ENCODE peak calls at places on chromosomes 11 and 22, in four cellular contexts. L is endothelial cell of umbilical vein, A is A673, F is K562. P is an unnamed sample.

GRCh38 chr11:44931466-44931865 is 19.2 kb downstream of the TP53I11 start:
- DNase-seq in L (no peak), A (no peak), F (no peak), P (no peak)

GRCh38 chr22:35230417-35230816 is 26.9 kb upstream of the HMGXB4 start:
- DNase-seq in L (no peak), A (no peak), F (no peak), P (no peak)

GRCh38 chr22:25208328-25208727 is 8.7 kb downstream of the CRYBB3 start:
- DNase-seq in L (no peak), A (no peak), F (no peak), P (no peak)

GRCh38 chr11:103395612-103396011 is 286.4 kb downstream of the DYNC2H1 start:
- DNase-seq in L (peak), A (no peak), F (no peak), P (no peak)

GRCh38 chr22:20601308-20601707 is 93.9 kb downstream of the MED15 start:
- DNase-seq in L (no peak), A (no peak), F (no peak), P (no peak)

GRCh38 chr11:101336155-101336554 is 206.5 kb upstream of the PGR start:
- DNase-seq in L (no peak), A (no peak), F (no peak), P (no peak)

GRCh38 chr11:70251583-70252285 is 18.8 kb upstream of the PPFIA1 start:
- DNase-seq in L (no peak), A (no peak), F (no peak), P (no peak)

GRCh38 chr11:76604652-76605241 is 65.8 kb downstream of the LRRC32 start:
- DNase-seq in L (no peak), A (no peak), F (no peak), P (no peak)

GRCh38 chr11:13782395-13783080 is 114.1 kb downstream of the FAR1 start:
- DNase-seq in L (no peak), A (no peak), F (no peak), P (no peak)

GRCh38 chr11:21105196-21105917 is 436.0 kb downstream of the NELL1 start:
- DNase-seq in L (no peak), A (no peak), F (no peak), P (no peak)

GRCh38 chr11:111730871-111731591 is 35.2 kb downstream of the PPP2R1B start:
- DNase-seq in L (no peak), A (no peak), F (no peak), P (no peak)

GRCh38 chr11:5686426-5686825 is 1.6 kb upstream of the TRIM5 start:
- DNase-seq in L (no peak), A (no peak), F (no peak), P (no peak)

DNA sequence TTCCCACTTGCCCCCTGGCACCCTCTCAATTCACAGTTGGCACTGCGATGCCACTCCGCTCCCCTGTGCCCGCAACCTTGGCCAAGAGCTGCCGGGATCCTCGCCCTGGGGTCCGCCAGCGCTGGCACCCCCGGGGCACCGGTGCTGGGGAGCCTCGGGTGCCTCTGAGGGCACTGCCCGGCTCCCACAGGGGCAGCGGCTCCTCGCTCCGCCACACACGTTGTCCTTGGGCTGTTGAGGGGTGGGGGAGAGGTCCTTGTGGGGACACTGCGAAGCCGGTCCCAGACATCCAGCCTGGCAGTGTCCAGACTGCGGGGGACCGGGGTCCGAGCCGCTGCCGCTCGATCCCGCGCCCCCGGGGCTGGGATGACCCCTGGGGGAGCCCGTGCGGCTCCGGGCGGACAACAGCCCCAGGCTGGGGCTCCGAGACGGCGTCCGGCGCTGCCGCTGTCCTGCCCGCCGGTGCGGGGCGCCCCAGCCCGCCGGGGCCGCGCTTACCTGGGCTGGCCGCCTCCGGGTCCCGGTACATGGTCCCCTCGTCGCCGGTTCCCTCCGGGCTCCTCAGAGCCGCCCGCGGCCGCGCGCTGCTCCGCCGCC is 486 bp downstream of the SYT7 start:
- DNase-seq in L (no peak), A (no peak), F (no peak), P (no peak)
- TF ChIP-seq EZH2 in L (peak), A (peak), F (no peak), P (no peak)

DNA sequence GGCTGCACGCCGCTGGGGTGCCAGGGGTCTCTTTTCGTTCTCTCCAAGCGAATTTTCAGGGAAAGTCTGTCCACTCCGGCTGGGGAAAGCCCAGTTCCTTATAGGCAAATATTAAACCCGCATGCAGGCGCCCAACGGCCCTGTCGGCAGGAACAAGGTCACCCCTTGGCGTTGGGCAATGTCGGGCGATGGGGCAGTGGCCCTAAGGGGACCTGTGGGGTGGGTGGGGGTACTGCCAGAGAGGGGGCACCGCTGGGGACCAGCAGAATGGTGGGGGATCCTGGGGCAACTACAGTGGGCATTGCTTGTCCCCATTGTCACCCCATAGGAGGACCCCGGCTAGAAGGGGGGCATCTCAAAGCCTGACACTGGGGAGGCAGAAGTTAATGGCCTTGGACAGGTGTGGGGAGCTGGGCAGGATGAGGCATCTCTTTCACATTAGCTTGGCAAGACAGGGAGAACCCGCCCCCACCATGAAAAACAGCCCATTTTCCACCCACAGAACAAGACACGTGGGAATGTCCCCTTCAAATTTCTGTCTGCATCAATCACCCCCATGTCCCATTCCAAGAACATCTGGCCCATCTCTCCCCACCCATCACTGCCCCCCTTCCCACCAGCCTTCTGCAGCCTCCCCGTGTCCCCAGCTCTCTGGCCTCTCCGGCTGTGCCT is 5.5 kb upstream of the IGF2 start:
- DNase-seq in L (no peak), A (no peak), F (no peak), P (no peak)
- TF ChIP-seq EZH2 in L (no peak), A (no peak), F (no peak), P (no peak)

GRCh38 chr22:41781508-41781906 is 19.0 kb upstream of the CCDC134 start:
- DNase-seq in L (no peak), A (no peak), F (no peak), P (no peak)

GRCh38 chr22:41779889-41780505 is 20.5 kb upstream of the CCDC134 start:
- DNase-seq in L (no peak), A (no peak), F (no peak), P (no peak)

GRCh38 chr22:41782751-41783150 is 17.7 kb upstream of the CCDC134 start:
- DNase-seq in L (no peak), A (no peak), F (no peak), P (no peak)

GRCh38 chr22:41782316-41782715 is 18.2 kb upstream of the CCDC134 start:
- DNase-seq in L (no peak), A (no peak), F (no peak), P (no peak)

DNA sequence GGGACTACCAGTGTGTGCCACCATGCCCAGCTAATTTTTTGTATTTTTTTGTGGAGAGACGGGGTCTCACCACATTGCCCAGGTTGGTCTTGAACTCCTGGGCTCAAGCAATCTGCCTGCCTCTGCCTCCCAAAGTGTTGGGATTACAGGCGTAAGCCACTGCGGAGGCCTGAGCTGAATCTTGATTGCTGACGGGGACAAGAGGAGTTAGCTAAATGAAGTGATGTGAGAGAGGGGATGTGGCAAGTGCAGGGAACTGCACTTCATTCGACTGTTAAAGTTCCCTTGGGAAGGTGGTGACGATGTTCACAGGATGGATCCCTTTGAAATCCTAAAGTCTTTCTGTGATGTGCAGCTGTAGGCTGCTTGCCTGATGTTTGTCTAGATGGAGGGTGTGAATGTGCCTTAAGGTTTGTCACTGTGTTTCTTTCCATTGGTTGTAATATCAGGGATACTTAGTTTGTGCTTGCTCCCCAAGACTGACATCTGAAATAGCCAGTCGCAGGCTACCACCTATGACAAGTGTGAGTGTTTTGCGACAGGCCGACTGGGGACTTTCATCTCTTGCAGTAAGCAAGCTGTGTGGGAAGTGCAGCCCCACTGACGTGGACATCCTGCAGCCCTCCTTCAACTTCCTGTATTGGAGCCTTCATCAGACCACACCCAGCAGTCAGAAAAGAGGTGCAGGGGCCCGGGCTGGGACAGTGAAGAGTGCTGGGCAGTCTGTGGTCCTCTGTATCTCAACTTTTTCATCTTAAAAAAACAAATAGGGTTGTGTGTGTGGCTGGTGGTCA is 19.6 kb upstream of the CCDC134 start:
- DNase-seq in L (peak), A (no peak), F (peak), P (no peak)
- TF ChIP-seq EZH2 in L (no peak), A (no peak), F (no peak), P (no peak)

GRCh38 chr22:36816635-36817428 is at the start of gene PVALB:
- DNase-seq in L (peak), A (peak), F (peak), P (no peak)
- TF ChIP-seq EZH2 in L (peak), A (peak), F (no peak), P (peak)